ENCODE peak calls at places on chromosomes 6 and 20, in eight cellular contexts. C is tibial nerve, U is left lung, V is cardiac muscle cell, N is ascending aorta, D is body of pancreas, L is lung, W is transverse colon. H is an unnamed sample.

GRCh38 chr6:1576166-1576565 is 33.5 kb upstream of the FOXC1 start:
- DNase-seq in W (no peak), D (no peak), V (no peak), N (no peak), U (no peak), L (no peak), C (no peak), H (no peak)

GRCh38 chr6:55941713-55942112 is 66.3 kb upstream of the BMP5 start:
- DNase-seq in N (no peak), L (no peak), C (no peak), D (no peak), W (no peak), V (peak; percentile 22), U (no peak), H (no peak)

GRCh38 chr6:40900791-40901190 is 138.2 kb downstream of the UNC5CL start:
- DNase-seq in D (no peak), N (no peak), V (no peak), L (no peak), U (no peak), W (no peak), C (no peak), H (no peak)

GRCh38 chr6:168950500-168951223 is 303.0 kb downstream of the THBS2 start:
- DNase-seq in D (no peak), C (no peak), W (no peak), U (no peak), L (no peak), N (no peak), V (no peak), H (no peak)

GRCh38 chr20:50292324-50293243 is 102.0 kb downstream of the CEBPB start:
- DNase-seq in W (peak; percentile 83), V (peak; percentile 97), C (peak; percentile 97), D (peak; percentile 81), U (peak; percentile 96), L (peak; percentile 91), N (peak; percentile 82), H (no peak)

GRCh38 chr6:133567656-133568055 is 321.3 kb upstream of the TCF21 start:
- DNase-seq in V (no peak), U (no peak), D (no peak), L (no peak), N (no peak), W (no peak), C (no peak), H (no peak)

GRCh38 chr20:49276201-49276894 is 1.5 kb downstream of the ZNFX1 start:
- DNase-seq in V (peak; percentile 59), D (no peak), C (no peak), U (no peak), L (no peak), N (no peak), W (peak; percentile 14), H (peak; percentile 26)

GRCh38 chr20:46568570-46569129 is 18.2 kb upstream of the OCSTAMP start:
- DNase-seq in D (peak; percentile 92), N (no peak), W (peak; percentile 69), L (peak; percentile 78), V (peak; percentile 93), U (no peak), C (peak; percentile 78), H (no peak)

GRCh38 chr6:143877584-143878271 is 13.5 kb downstream of the ZC2HC1B start:
- DNase-seq in C (no peak), V (no peak), N (no peak), D (no peak), W (no peak), L (no peak), U (no peak), H (no peak)

GRCh38 chr6:110625883-110626282 is 149.5 kb upstream of the SLC22A16 start:
- DNase-seq in U (no peak), N (no peak), L (no peak), V (peak; percentile 34), W (no peak), D (no peak), C (no peak), H (no peak)

GRCh38 chr20:39112196-39112743 is 150.1 kb downstream of the DHX35 start:
- DNase-seq in C (no peak), U (no peak), N (no peak), W (peak; percentile 19), D (peak; percentile 49), V (peak; percentile 52), L (no peak), H (no peak)

GRCh38 chr20:45781391-45781931 is 10.2 kb downstream of the WFDC3 start:
- DNase-seq in N (no peak), D (peak; percentile 25), L (peak; percentile 60), C (no peak), V (peak; percentile 88), U (no peak), W (peak; percentile 18), H (no peak)

GRCh38 chr6:111871207-111871606 is 2.0 kb downstream of the FYN start:
- DNase-seq in U (no peak), W (no peak), V (no peak), C (no peak), N (no peak), D (no peak), L (no peak), H (peak; percentile 26)

GRCh38 chr6:139325686-139326085 is 33.9 kb upstream of the TXLNB start:
- DNase-seq in C (no peak), L (no peak), V (no peak), U (no peak), N (no peak), W (no peak), D (no peak), H (no peak)

GRCh38 chr20:7313047-7313446 is 545.6 kb downstream of the BMP2 start:
- DNase-seq in C (no peak), W (no peak), N (no peak), U (no peak), V (no peak), L (no peak), D (no peak), H (no peak)

GRCh38 chr20:25042531-25043498 is 15.1 kb downstream of the ACSS1 start:
- DNase-seq in N (no peak), V (no peak), C (no peak), D (no peak), U (peak; percentile 85), L (peak; percentile 72), W (peak; percentile 45), H (no peak)

GRCh38 chr6:34243901-34244884 is 4.6 kb downstream of the SMIM29 start:
- DNase-seq in C (peak; percentile 43), L (peak; percentile 77), D (no peak), N (peak; percentile 71), W (peak; percentile 57), V (peak; percentile 88), U (peak; percentile 80), H (no peak)

GRCh38 chr6:27810768-27811298 is 101.4 kb downstream of the OR2B2 start:
- DNase-seq in L (no peak), W (no peak), N (no peak), V (no peak), D (no peak), C (no peak), U (no peak), H (no peak)
- H3K4me3 ChIP-seq in L (no peak overlapping the region), W (peak overlapping the region; percentile 55), N (peak overlapping the region; percentile 87), V (peak overlapping the region; percentile 82), D (no peak overlapping the region), C (peak overlapping the region; percentile 56), U (peak overlapping the region; percentile 52), H (peak overlapping the region; percentile 80)

GRCh38 chr6:21738180-21739094 is 144.9 kb downstream of the SOX4 start:
- DNase-seq in V (no peak), U (no peak), W (no peak), C (no peak), N (no peak), D (no peak), L (peak; percentile 50), H (no peak)
- H3K4me1 ChIP-seq in V (peaks cover 39% of the 10 kb centered on the region), U (no peaks in the 10 kb centered on the region), W (peaks cover 6% of the 10 kb centered on the region), C (no peaks in the 10 kb centered on the region), N (no peaks in the 10 kb centered on the region), D (peaks cover 21% of the 10 kb centered on the region), L (peaks cover 5% of the 10 kb centered on the region), H (no peaks in the 10 kb centered on the region)

DNA sequence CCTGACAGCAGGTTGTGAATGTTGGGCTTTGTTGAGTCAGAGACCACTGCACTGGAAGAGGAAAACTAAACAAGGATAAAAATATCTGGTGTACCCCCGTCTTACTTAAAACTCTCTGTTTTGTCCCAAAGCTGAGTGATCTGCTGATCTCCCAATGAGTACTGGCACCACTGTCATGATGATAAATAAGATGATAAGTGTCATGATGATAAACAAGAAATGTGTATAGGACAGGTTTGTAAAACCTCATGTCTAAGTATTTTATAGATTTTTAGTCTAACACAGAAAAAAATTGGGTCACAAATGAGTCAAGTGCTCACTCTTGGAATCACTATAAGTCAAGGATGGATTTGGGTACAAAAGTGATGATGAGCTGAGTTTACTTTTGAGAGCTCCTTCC is 8.5 kb upstream of the SIM1 start:
- DNase-seq in W (no peak), L (no peak), C (no peak), U (no peak), D (no peak), N (no peak), V (no peak), H (no peak)
- H3K27me3 ChIP-seq in W (peaks cover 88% of the 10 kb centered on the region), L (peaks cover 3% of the 10 kb centered on the region), C (no peaks in the 10 kb centered on the region), U (peaks cover 66% of the 10 kb centered on the region), D (no peaks in the 10 kb centered on the region), N (peaks cover 6% of the 10 kb centered on the region), V (peaks cover 79% of the 10 kb centered on the region), H (peaks cover 17% of the 10 kb centered on the region)

GRCh38 chr6:43707767-43708166 is 20.2 kb upstream of the MRPS18A start:
- DNase-seq in N (no peak), V (no peak), U (no peak), D (no peak), L (no peak), C (no peak), W (no peak), H (no peak)

GRCh38 chr6:43707269-43707668 is 19.7 kb upstream of the MRPS18A start:
- DNase-seq in N (no peak), D (no peak), C (no peak), W (no peak), L (no peak), U (no peak), V (no peak), H (no peak)

GRCh38 chr6:43706788-43707187 is 19.2 kb upstream of the MRPS18A start:
- DNase-seq in L (no peak), N (no peak), D (no peak), W (no peak), C (no peak), V (peak; percentile 81), U (no peak), H (no peak)

GRCh38 chr6:43703512-43704429 is 16.2 kb upstream of the MRPS18A start:
- DNase-seq in N (no peak), V (no peak), D (peak; percentile 20), W (no peak), U (no peak), L (no peak), C (no peak), H (no peak)

DNA sequence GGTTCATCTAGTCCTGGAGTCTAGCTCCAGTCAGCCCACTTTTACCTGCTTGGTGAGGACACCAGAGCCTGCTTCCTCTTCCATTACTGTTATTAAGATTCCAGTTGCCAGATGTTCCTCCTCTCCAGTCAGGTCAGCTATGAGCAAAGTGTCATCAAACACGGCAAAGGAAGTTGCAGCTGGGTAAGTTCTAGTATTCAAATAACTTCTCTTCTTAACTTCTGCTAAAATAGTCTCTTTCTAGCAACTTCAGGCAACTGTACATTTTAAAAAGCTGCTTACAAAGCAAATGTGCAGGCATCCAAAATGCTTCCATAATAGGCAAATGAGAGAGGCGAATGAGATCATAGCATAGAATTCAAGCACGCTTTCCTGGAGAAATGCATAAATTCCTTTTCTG is 18.4 kb upstream of the MRPS18A start:
- DNase-seq in U (no peak), L (no peak), W (no peak), V (peak; percentile 54), D (no peak), N (no peak), C (no peak), H (no peak)
- H3K4me3 ChIP-seq in U (no peak overlapping the region), L (no peak overlapping the region), W (no peak overlapping the region), V (no peak overlapping the region), D (no peak overlapping the region), N (no peak overlapping the region), C (no peak overlapping the region), H (no peak overlapping the region)

H was measured in effector memory CD4-positive, alpha-beta T cell.